ENCODE peak calls at places on chromosomes 11 and 22, in nine cellular contexts. One of them, this sample, is unnamed.

GRCh38 chr11:83158965-83159900 is 2.3 kb downstream of the PCF11 start:
- DNase-seq in HEK293T: no peak
- DNase-seq in BJ: no peak
- DNase-seq in psoas muscle: no peak
- DNase-seq in epithelial cell of prostate: no peak
- DNase-seq in osteocyte: no peak
- DNase-seq in anterior cingulate cortex: no peak
- DNase-seq in RPMI8226: no peak
- DNase-seq in mucosa of descending colon: no peak
- DNase-seq in this sample: no peak

GRCh38 chr11:69447786-69448185 is 33.7 kb upstream of the LINC01488 start:
- DNase-seq in HEK293T: no peak
- DNase-seq in BJ: no peak
- DNase-seq in psoas muscle: no peak
- DNase-seq in epithelial cell of prostate: no peak
- DNase-seq in osteocyte: no peak
- DNase-seq in anterior cingulate cortex: no peak
- DNase-seq in RPMI8226: no peak
- DNase-seq in mucosa of descending colon: peak; percentile 40
- DNase-seq in this sample: no peak

GRCh38 chr11:76863196-76863777 is 2.6 kb downstream of the ACER3 start:
- DNase-seq in HEK293T: no peak
- DNase-seq in BJ: no peak
- DNase-seq in psoas muscle: no peak
- DNase-seq in epithelial cell of prostate: no peak
- DNase-seq in osteocyte: no peak
- DNase-seq in anterior cingulate cortex: no peak
- DNase-seq in RPMI8226: no peak
- DNase-seq in mucosa of descending colon: no peak
- DNase-seq in this sample: peak; percentile 58

GRCh38 chr11:111524056-111524455 is 9.5 kb downstream of the HOATZ start:
- DNase-seq in HEK293T: no peak
- DNase-seq in BJ: no peak
- DNase-seq in psoas muscle: no peak
- DNase-seq in epithelial cell of prostate: no peak
- DNase-seq in osteocyte: no peak
- DNase-seq in anterior cingulate cortex: no peak
- DNase-seq in RPMI8226: no peak
- DNase-seq in mucosa of descending colon: no peak
- DNase-seq in this sample: no peak

GRCh38 chr22:50114221-50114981 is 24.6 kb downstream of the MOV10L1 start:
- DNase-seq in HEK293T: no peak
- DNase-seq in BJ: peak; percentile 55
- DNase-seq in psoas muscle: no peak
- DNase-seq in epithelial cell of prostate: no peak
- DNase-seq in osteocyte: no peak
- DNase-seq in anterior cingulate cortex: no peak
- DNase-seq in RPMI8226: no peak
- DNase-seq in mucosa of descending colon: no peak
- DNase-seq in this sample: no peak

GRCh38 chr11:88179141-88179540 is 3.9 kb upstream of the RAB38 start:
- DNase-seq in HEK293T: no peak
- DNase-seq in BJ: no peak
- DNase-seq in psoas muscle: no peak
- DNase-seq in epithelial cell of prostate: peak; percentile 94
- DNase-seq in osteocyte: no peak
- DNase-seq in anterior cingulate cortex: no peak
- DNase-seq in RPMI8226: no peak
- DNase-seq in mucosa of descending colon: no peak
- DNase-seq in this sample: no peak

GRCh38 chr11:63888170-63889086 is 28.5 kb downstream of the RCOR2 start:
- DNase-seq in HEK293T: no peak
- DNase-seq in BJ: no peak
- DNase-seq in psoas muscle: peak; percentile 71
- DNase-seq in epithelial cell of prostate: peak; percentile 73
- DNase-seq in osteocyte: no peak
- DNase-seq in anterior cingulate cortex: no peak
- DNase-seq in RPMI8226: peak; percentile 96
- DNase-seq in mucosa of descending colon: peak; percentile 86
- DNase-seq in this sample: no peak

GRCh38 chr11:72813740-72814138 is 472 bp upstream of the ATG16L2 start:
- DNase-seq in HEK293T: peak; percentile 71
- DNase-seq in BJ: no peak
- DNase-seq in psoas muscle: peak; percentile 91
- DNase-seq in epithelial cell of prostate: no peak
- DNase-seq in osteocyte: no peak
- DNase-seq in anterior cingulate cortex: peak; percentile 82
- DNase-seq in RPMI8226: peak; percentile 84
- DNase-seq in mucosa of descending colon: peak; percentile 91
- DNase-seq in this sample: peak; percentile 95

GRCh38 chr11:12156301-12157140 is 46.1 kb downstream of the MICAL2 start:
- DNase-seq in HEK293T: no peak
- DNase-seq in BJ: no peak
- DNase-seq in psoas muscle: no peak
- DNase-seq in epithelial cell of prostate: no peak
- DNase-seq in osteocyte: no peak
- DNase-seq in anterior cingulate cortex: no peak
- DNase-seq in RPMI8226: no peak
- DNase-seq in mucosa of descending colon: no peak
- DNase-seq in this sample: no peak

GRCh38 chr11:79308429-79308828 is 132.4 kb downstream of the TENM4 start:
- DNase-seq in HEK293T: no peak
- DNase-seq in BJ: no peak
- DNase-seq in psoas muscle: no peak
- DNase-seq in epithelial cell of prostate: no peak
- DNase-seq in osteocyte: no peak
- DNase-seq in anterior cingulate cortex: no peak
- DNase-seq in RPMI8226: no peak
- DNase-seq in mucosa of descending colon: no peak
- DNase-seq in this sample: no peak

GRCh38 chr11:1072116-1072820 is 2.4 kb upstream of the MUC2 start:
- DNase-seq in HEK293T: no peak
- DNase-seq in BJ: no peak
- DNase-seq in psoas muscle: peak; percentile 35
- DNase-seq in epithelial cell of prostate: no peak
- DNase-seq in osteocyte: no peak
- DNase-seq in anterior cingulate cortex: no peak
- DNase-seq in RPMI8226: no peak
- DNase-seq in mucosa of descending colon: peak; percentile 64
- DNase-seq in this sample: no peak

GRCh38 chr11:2787816-2788750 is 88.3 kb upstream of the KCNQ1OT1 start:
- DNase-seq in HEK293T: no peak
- DNase-seq in BJ: no peak
- DNase-seq in psoas muscle: peak; percentile 33
- DNase-seq in epithelial cell of prostate: no peak
- DNase-seq in osteocyte: peak; percentile 83
- DNase-seq in anterior cingulate cortex: no peak
- DNase-seq in RPMI8226: no peak
- DNase-seq in mucosa of descending colon: peak; percentile 26
- DNase-seq in this sample: no peak

GRCh38 chr11:61052182-61052972 is 49.9 kb upstream of the CD5 start:
- DNase-seq in HEK293T: no peak
- DNase-seq in BJ: no peak
- DNase-seq in psoas muscle: no peak
- DNase-seq in epithelial cell of prostate: no peak
- DNase-seq in osteocyte: no peak
- DNase-seq in anterior cingulate cortex: no peak
- DNase-seq in RPMI8226: no peak
- DNase-seq in mucosa of descending colon: no peak
- DNase-seq in this sample: no peak

GRCh38 chr11:123072279-123072678 is 10.3 kb upstream of the HSPA8 start:
- DNase-seq in HEK293T: no peak
- DNase-seq in BJ: no peak
- DNase-seq in psoas muscle: no peak
- DNase-seq in epithelial cell of prostate: no peak
- DNase-seq in osteocyte: no peak
- DNase-seq in anterior cingulate cortex: no peak
- DNase-seq in RPMI8226: peak; percentile 66
- DNase-seq in mucosa of descending colon: no peak
- DNase-seq in this sample: no peak

GRCh38 chr11:132556316-132556715 is 976.0 kb downstream of the OPCML start:
- DNase-seq in HEK293T: no peak
- DNase-seq in BJ: no peak
- DNase-seq in psoas muscle: no peak
- DNase-seq in epithelial cell of prostate: no peak
- DNase-seq in osteocyte: no peak
- DNase-seq in anterior cingulate cortex: no peak
- DNase-seq in RPMI8226: no peak
- DNase-seq in mucosa of descending colon: no peak
- DNase-seq in this sample: no peak

GRCh38 chr22:37636186-37636948 is 3.1 kb upstream of the SH3BP1 start:
- DNase-seq in HEK293T: no peak
- DNase-seq in BJ: no peak
- DNase-seq in psoas muscle: no peak
- DNase-seq in epithelial cell of prostate: no peak
- DNase-seq in osteocyte: no peak
- DNase-seq in anterior cingulate cortex: no peak
- DNase-seq in RPMI8226: peak; percentile 32
- DNase-seq in mucosa of descending colon: peak; percentile 80
- DNase-seq in this sample: peak; percentile 71

GRCh38 chr11:95716266-95716665 is 73.3 kb downstream of the FAM76B start:
- DNase-seq in HEK293T: no peak
- DNase-seq in BJ: no peak
- DNase-seq in psoas muscle: no peak
- DNase-seq in epithelial cell of prostate: no peak
- DNase-seq in osteocyte: no peak
- DNase-seq in anterior cingulate cortex: no peak
- DNase-seq in RPMI8226: no peak
- DNase-seq in mucosa of descending colon: no peak
- DNase-seq in this sample: no peak

GRCh38 chr22:46366327-46366731 is 30.8 kb downstream of the TRMU start:
- DNase-seq in HEK293T: no peak
- DNase-seq in BJ: no peak
- DNase-seq in psoas muscle: peak; percentile 45
- DNase-seq in epithelial cell of prostate: no peak
- DNase-seq in osteocyte: no peak
- DNase-seq in anterior cingulate cortex: no peak
- DNase-seq in RPMI8226: no peak
- DNase-seq in mucosa of descending colon: no peak
- DNase-seq in this sample: no peak

GRCh38 chr11:109062445-109062844 is 359.5 kb upstream of the C11orf87 start:
- DNase-seq in HEK293T: no peak
- DNase-seq in BJ: peak; percentile 23
- DNase-seq in psoas muscle: no peak
- DNase-seq in epithelial cell of prostate: no peak
- DNase-seq in osteocyte: no peak
- DNase-seq in anterior cingulate cortex: no peak
- DNase-seq in RPMI8226: no peak
- DNase-seq in mucosa of descending colon: no peak
- DNase-seq in this sample: no peak

GRCh38 chr11:110809800-110810199 is 97.6 kb upstream of the ARHGAP20 start:
- DNase-seq in HEK293T: no peak
- DNase-seq in BJ: no peak
- DNase-seq in psoas muscle: no peak
- DNase-seq in epithelial cell of prostate: no peak
- DNase-seq in osteocyte: no peak
- DNase-seq in anterior cingulate cortex: no peak
- DNase-seq in RPMI8226: no peak
- DNase-seq in mucosa of descending colon: no peak
- DNase-seq in this sample: no peak

GRCh38 chr22:33073989-33074391 is 15.8 kb upstream of the SYN3 start:
- DNase-seq in HEK293T: no peak
- DNase-seq in BJ: no peak
- DNase-seq in psoas muscle: no peak
- DNase-seq in epithelial cell of prostate: peak; percentile 64
- DNase-seq in osteocyte: no peak
- DNase-seq in anterior cingulate cortex: no peak
- DNase-seq in RPMI8226: no peak
- DNase-seq in mucosa of descending colon: no peak
- DNase-seq in this sample: no peak

GRCh38 chr22:46676479-46676878 is 56.3 kb downstream of the GRAMD4 start:
- DNase-seq in HEK293T: no peak
- DNase-seq in BJ: no peak
- DNase-seq in psoas muscle: no peak
- DNase-seq in epithelial cell of prostate: no peak
- DNase-seq in osteocyte: no peak
- DNase-seq in anterior cingulate cortex: no peak
- DNase-seq in RPMI8226: no peak
- DNase-seq in mucosa of descending colon: no peak
- DNase-seq in this sample: no peak

GRCh38 chr22:48844096-48844675 is 983.5 kb downstream of the BRD1 start:
- DNase-seq in HEK293T: no peak
- DNase-seq in BJ: no peak
- DNase-seq in psoas muscle: no peak
- DNase-seq in epithelial cell of prostate: no peak
- DNase-seq in osteocyte: no peak
- DNase-seq in anterior cingulate cortex: no peak
- DNase-seq in RPMI8226: no peak
- DNase-seq in mucosa of descending colon: peak; percentile 25
- DNase-seq in this sample: no peak

GRCh38 chr11:60280412-60280811 is at the start of gene MS4A4A:
- DNase-seq in HEK293T: no peak
- DNase-seq in BJ: no peak
- DNase-seq in psoas muscle: no peak
- DNase-seq in epithelial cell of prostate: no peak
- DNase-seq in osteocyte: no peak
- DNase-seq in anterior cingulate cortex: no peak
- DNase-seq in RPMI8226: peak; percentile 54
- DNase-seq in mucosa of descending colon: no peak
- DNase-seq in this sample: peak; percentile 77

GRCh38 chr22:32473388-32473952 is 1.1 kb upstream of the FBXO7 start:
- DNase-seq in HEK293T: peak; percentile 69
- DNase-seq in BJ: no peak
- DNase-seq in psoas muscle: no peak
- DNase-seq in epithelial cell of prostate: no peak
- DNase-seq in osteocyte: no peak
- DNase-seq in anterior cingulate cortex: no peak
- DNase-seq in RPMI8226: peak; percentile 56
- DNase-seq in mucosa of descending colon: no peak
- DNase-seq in this sample: peak; percentile 66

GRCh38 chr11:94519478-94520084 is 7.3 kb downstream of the C11orf97 start:
- DNase-seq in HEK293T: no peak
- DNase-seq in BJ: no peak
- DNase-seq in psoas muscle: no peak
- DNase-seq in epithelial cell of prostate: no peak
- DNase-seq in osteocyte: no peak
- DNase-seq in anterior cingulate cortex: no peak
- DNase-seq in RPMI8226: peak; percentile 49
- DNase-seq in mucosa of descending colon: no peak
- DNase-seq in this sample: peak; percentile 32

GRCh38 chr22:19942886-19943664 is 1.5 kb upstream of the TXNRD2 start:
- DNase-seq in HEK293T: no peak
- DNase-seq in BJ: peak; percentile 78
- DNase-seq in psoas muscle: no peak
- DNase-seq in epithelial cell of prostate: no peak
- DNase-seq in osteocyte: no peak
- DNase-seq in anterior cingulate cortex: no peak
- DNase-seq in RPMI8226: no peak
- DNase-seq in mucosa of descending colon: peak; percentile 34
- DNase-seq in this sample: no peak

GRCh38 chr11:42766191-42766590 is 545.6 kb upstream of the API5 start:
- DNase-seq in HEK293T: no peak
- DNase-seq in BJ: no peak
- DNase-seq in psoas muscle: no peak
- DNase-seq in epithelial cell of prostate: no peak
- DNase-seq in osteocyte: no peak
- DNase-seq in anterior cingulate cortex: no peak
- DNase-seq in RPMI8226: no peak
- DNase-seq in mucosa of descending colon: no peak
- DNase-seq in this sample: no peak

GRCh38 chr11:44860346-44860745 is 90.3 kb downstream of the TP53I11 start:
- DNase-seq in HEK293T: no peak
- DNase-seq in BJ: no peak
- DNase-seq in psoas muscle: no peak
- DNase-seq in epithelial cell of prostate: no peak
- DNase-seq in osteocyte: no peak
- DNase-seq in anterior cingulate cortex: no peak
- DNase-seq in RPMI8226: no peak
- DNase-seq in mucosa of descending colon: no peak
- DNase-seq in this sample: no peak

GRCh38 chr11:76459299-76459698 is 14.5 kb downstream of the EMSY start:
- DNase-seq in HEK293T: peak; percentile 21
- DNase-seq in BJ: no peak
- DNase-seq in psoas muscle: no peak
- DNase-seq in epithelial cell of prostate: no peak
- DNase-seq in osteocyte: no peak
- DNase-seq in anterior cingulate cortex: no peak
- DNase-seq in RPMI8226: no peak
- DNase-seq in mucosa of descending colon: no peak
- DNase-seq in this sample: no peak

GRCh38 chr11:7467652-7468051 is 17.7 kb upstream of the OLFML1 start:
- DNase-seq in HEK293T: no peak
- DNase-seq in BJ: no peak
- DNase-seq in psoas muscle: no peak
- DNase-seq in epithelial cell of prostate: no peak
- DNase-seq in osteocyte: no peak
- DNase-seq in anterior cingulate cortex: no peak
- DNase-seq in RPMI8226: no peak
- DNase-seq in mucosa of descending colon: no peak
- DNase-seq in this sample: no peak

This sample was measured in KG1.